ENCODE peak calls at places on chromosomes 16 and 17, in eight cellular contexts. X is stomach; J is effector memory CD4-positive, alpha-beta T cell; M is uterus; R is coronary artery; C is SJSA1; B is CD8-positive, alpha-beta memory T cell; D is heart right ventricle. W is an unnamed sample.

GRCh38 chr16:2511128-2511785 is 2.5 kb upstream of the ATP6V0C start:
- DNase-seq in D (peak; percentile 70), R (no peak), J (no peak), X (peak; percentile 58), C (no peak), B (no peak), M (peak; percentile 92), W (peak; percentile 86)

GRCh38 chr16:6682142-6682811 is 650.4 kb upstream of the RBFOX1 start:
- DNase-seq in J (no peak), M (no peak), D (peak; percentile 13), C (peak; percentile 2), X (peak; percentile 31), R (no peak), B (no peak), W (no peak)

GRCh38 chr16:20741555-20742285 is at the start of gene THUMPD1:
- DNase-seq in M (peak; percentile 96), D (peak; percentile 97), X (peak; percentile 98), J (peak; percentile 96), R (peak; percentile 98), C (peak; percentile 89), B (peak; percentile 97), W (peak; percentile 98)

GRCh38 chr17:45113424-45113754 is 18.9 kb downstream of the PLCD3 start:
- DNase-seq in C (no peak), J (no peak), R (no peak), M (no peak), D (no peak), B (no peak), X (no peak), W (no peak)

GRCh38 chr16:2160915-2161551 is 5.5 kb downstream of the TRAF7 start:
- DNase-seq in D (peak; percentile 51), X (peak; percentile 39), J (no peak), B (no peak), M (peak; percentile 71), R (no peak), C (no peak), W (peak; percentile 75)

GRCh38 chr16:72722552-72722951 is 325.4 kb downstream of the ZFHX3 start:
- DNase-seq in X (no peak), B (no peak), J (no peak), R (no peak), C (no peak), M (no peak), D (no peak), W (no peak)

GRCh38 chr17:67891481-67892119 is 66.3 kb downstream of the BPTF start:
- DNase-seq in D (no peak), X (no peak), M (peak; percentile 27), R (no peak), C (no peak), J (no peak), B (no peak), W (no peak)

GRCh38 chr16:24754543-24754942 is 25.1 kb downstream of the TNRC6A start:
- DNase-seq in J (no peak), B (no peak), M (no peak), C (no peak), R (no peak), D (no peak), X (no peak), W (no peak)

GRCh38 chr16:1341495-1342388 is 8.3 kb downstream of the BAIAP3 start:
- DNase-seq in M (no peak), X (no peak), R (no peak), J (no peak), D (no peak), B (no peak), C (no peak), W (no peak)

GRCh38 chr17:19876524-19877161 is 8.9 kb upstream of the ULK2 start:
- DNase-seq in R (no peak), D (peak; percentile 60), M (no peak), C (no peak), J (no peak), B (peak; percentile 10), X (no peak), W (no peak)

GRCh38 chr17:50585346-50585745 is 24.8 kb downstream of the CACNA1G start:
- DNase-seq in J (no peak), C (no peak), B (no peak), R (no peak), X (no peak), M (no peak), D (no peak), W (no peak)

GRCh38 chr17:50585893-50586292 is 25.4 kb downstream of the CACNA1G start:
- DNase-seq in X (no peak), D (peak; percentile 6), R (no peak), C (no peak), J (no peak), M (no peak), B (no peak), W (no peak)

GRCh38 chr17:50584749-50585148 is 24.2 kb downstream of the CACNA1G start:
- DNase-seq in B (no peak), X (no peak), M (no peak), C (no peak), J (no peak), R (no peak), D (no peak), W (no peak)

GRCh38 chr17:50587571-50587970 is 27.1 kb downstream of the CACNA1G start:
- DNase-seq in R (no peak), D (no peak), M (no peak), B (no peak), X (no peak), J (no peak), C (no peak), W (no peak)

GRCh38 chr17:50586421-50587247 is 26.1 kb downstream of the CACNA1G start:
- DNase-seq in C (no peak), J (no peak), B (no peak), R (no peak), X (no peak), M (no peak), D (peak; percentile 5), W (no peak)
- H3K27ac ChIP-seq in C (no peak overlapping the region), J (no peak overlapping the region), B (no peak overlapping the region), R (no peak overlapping the region), X (no peak overlapping the region), M (no peak overlapping the region), D (no peak overlapping the region), W (no peak overlapping the region)

GRCh38 chr16:58026139-58026704 is 668 bp downstream of the MMP15 start:
- DNase-seq in C (no peak), M (no peak), J (no peak), B (no peak), R (no peak), D (peak; percentile 73), X (peak; percentile 66), W (no peak)

GRCh38 chr16:58024347-58024672 is 1.2 kb upstream of the MMP15 start:
- DNase-seq in B (no peak), J (no peak), X (no peak), D (no peak), R (no peak), C (no peak), M (no peak), W (no peak)

GRCh38 chr16:58025351-58026138 is at the start of gene MMP15:
- DNase-seq in M (no peak), J (peak; percentile 35), B (peak; percentile 59), D (peak; percentile 80), R (no peak), X (peak; percentile 94), C (peak; percentile 79), W (peak; percentile 78)

GRCh38 chr16:58026705-58027340 is 1.3 kb downstream of the MMP15 start:
- DNase-seq in C (no peak), R (no peak), B (no peak), D (peak; percentile 42), M (no peak), J (no peak), X (peak; percentile 39), W (no peak)

GRCh38 chr16:58024673-58025350 is 742 bp upstream of the MMP15 start:
- DNase-seq in C (no peak), M (no peak), B (peak; percentile 9), D (peak; percentile 52), X (peak; percentile 94), R (no peak), J (no peak), W (no peak)
- H3K4me3 ChIP-seq in C (no peak overlapping the region), M (peak overlapping the region; percentile 65), B (peak overlapping the region; percentile 66), D (peak overlapping the region; percentile 90), X (peak overlapping the region; percentile 81), R (peak overlapping the region; percentile 75), J (peak overlapping the region; percentile 89), W (peak overlapping the region; percentile 74)

DNA sequence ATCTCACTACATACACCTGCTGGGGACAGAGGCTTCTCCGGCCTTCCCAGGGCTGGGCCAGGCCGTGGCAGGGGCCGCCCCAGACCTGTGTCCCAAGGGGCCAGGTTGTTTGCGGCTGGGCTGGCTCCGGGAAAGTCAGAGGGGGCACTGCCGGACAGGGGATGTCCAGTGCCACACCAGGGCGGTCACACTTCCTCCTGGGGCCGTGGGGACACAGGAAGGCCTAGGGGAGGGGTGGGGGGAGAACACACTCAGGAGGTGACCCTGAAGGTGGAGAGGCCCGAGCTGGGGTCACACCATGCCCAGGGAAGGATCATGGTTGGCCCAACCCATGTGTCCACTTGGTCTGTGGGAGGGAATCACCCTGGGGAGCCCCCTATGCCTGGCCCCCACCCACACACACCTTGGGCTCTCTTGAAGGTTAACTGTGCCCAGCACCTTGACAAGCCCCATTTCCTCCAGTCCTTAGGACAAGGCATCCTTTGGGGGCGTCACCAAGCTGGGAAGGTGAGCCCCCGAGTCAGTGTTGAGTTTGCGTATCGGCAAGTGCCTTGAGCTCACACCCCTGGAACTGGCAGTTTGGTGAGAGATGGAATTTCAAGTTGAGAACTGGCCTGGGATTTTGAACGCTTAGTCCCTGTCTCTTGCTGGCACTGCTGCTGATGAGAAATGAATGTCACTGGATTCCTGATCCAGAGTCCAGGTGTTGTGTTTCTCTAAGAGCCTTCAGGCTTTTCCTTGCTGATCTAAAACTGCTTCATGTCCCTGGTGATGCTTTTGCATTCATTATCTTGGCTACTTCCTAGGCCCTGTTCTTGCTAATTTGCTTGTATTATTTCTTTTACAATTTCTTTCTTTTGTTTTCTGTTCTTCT is 7.7 kb upstream of the ACTG1 start:
- DNase-seq in J (no peak), M (no peak), D (no peak), B (no peak), R (no peak), C (no peak), X (no peak), W (no peak)
- H3K27ac ChIP-seq in J (no peak overlapping the region), M (no peak overlapping the region), D (no peak overlapping the region), B (peak overlapping the region; percentile 24), R (no peak overlapping the region), C (no peak overlapping the region), X (peak overlapping the region; percentile 100), W (no peak overlapping the region)

DNA sequence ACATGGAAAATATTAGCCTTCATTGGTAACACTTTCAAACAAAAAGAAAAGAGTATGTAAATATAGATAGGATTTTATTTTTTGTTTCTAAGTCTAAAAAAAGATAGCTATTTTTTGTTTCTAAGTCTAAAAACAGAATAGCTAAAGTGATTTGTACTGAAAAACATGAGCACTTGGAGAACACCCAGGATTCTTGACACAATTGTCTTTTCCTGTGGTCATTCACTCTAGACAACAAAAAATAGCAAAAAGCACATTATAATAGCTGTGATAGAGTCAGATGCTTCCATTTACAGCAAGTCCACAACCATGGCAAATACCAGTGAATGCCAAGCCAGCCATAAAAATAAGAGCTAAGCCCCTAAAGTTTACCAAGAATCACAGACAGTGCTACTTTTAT is 36.7 kb downstream of the SKAP1 start:
- DNase-seq in D (no peak), C (no peak), B (no peak), M (no peak), R (no peak), J (no peak), X (no peak), W (no peak)
- H3K4me3 ChIP-seq in D (no peak overlapping the region), C (no peak overlapping the region), B (no peak overlapping the region), M (no peak overlapping the region), R (no peak overlapping the region), J (no peak overlapping the region), X (no peak overlapping the region), W (peak overlapping the region; percentile 21)

GRCh38 chr17:47276868-47277267 is 23.2 kb downstream of the ITGB3 start:
- DNase-seq in M (peak; percentile 79), R (peak; percentile 88), B (no peak), X (peak; percentile 64), C (peak; percentile 78), J (no peak), D (peak; percentile 68), W (peak; percentile 48)
- H3K27ac ChIP-seq in M (peak overlapping the region; percentile 95), R (peak overlapping the region; percentile 92), B (no peak overlapping the region), X (peak overlapping the region; percentile 77), C (no peak overlapping the region), J (no peak overlapping the region), D (peak overlapping the region; percentile 88), W (peak overlapping the region; percentile 97)